ENCODE peak calls at places on chromosomes 16 and 17, in eight cellular contexts. H is IMR-90, V is HCT116, K is sigmoid colon, G is lower leg skin, F is GM12878, A is heart left ventricle, N is spleen. T is an unnamed sample.

GRCh38 chr17:75524971-75525805 is at the start of gene LLGL2:
- DNase-seq in H (peak), V (peak), K (peak), G (peak), F (no peak), A (peak), N (peak), T (peak)

GRCh38 chr17:43468746-43469544 is 14.8 kb upstream of the DHX8 start:
- DNase-seq in H (peak), V (peak), K (no peak), G (peak), F (no peak), A (no peak), N (no peak), T (no peak)

GRCh38 chr16:72848045-72848410 is 199.9 kb downstream of the ZFHX3 start:
- DNase-seq in H (no peak), V (no peak), K (no peak), G (no peak), F (no peak), A (no peak), N (no peak), T (no peak)

GRCh38 chr17:28846231-28846630 is 3.6 kb upstream of the FAM222B start:
- DNase-seq in H (no peak), V (no peak), K (no peak), G (no peak), F (no peak), A (no peak), N (peak), T (no peak)

GRCh38 chr16:57394444-57394843 is 10.1 kb upstream of the CCL17 start:
- DNase-seq in H (no peak), V (no peak), K (no peak), G (peak), F (no peak), A (peak), N (no peak), T (peak)

GRCh38 chr16:65429504-65430149 is 307.8 kb upstream of the CDH11 start:
- DNase-seq in H (no peak), V (no peak), K (no peak), G (no peak), F (no peak), A (no peak), N (no peak), T (no peak)

GRCh38 chr16:80437707-80438106 is 103.1 kb upstream of the DYNLRB2 start:
- DNase-seq in H (no peak), V (no peak), K (no peak), G (no peak), F (no peak), A (no peak), N (no peak), T (no peak)

GRCh38 chr17:65797809-65798208 is 236.4 kb upstream of the AXIN2 start:
- DNase-seq in H (no peak), V (no peak), K (no peak), G (no peak), F (no peak), A (no peak), N (no peak), T (no peak)

GRCh38 chr16:50491516-50491915 is 56.7 kb upstream of the NKD1 start:
- DNase-seq in H (no peak), V (no peak), K (no peak), G (no peak), F (no peak), A (no peak), N (no peak), T (peak)

GRCh38 chr16:24906199-24906808 is 60.5 kb downstream of the SLC5A11 start:
- DNase-seq in H (peak), V (peak), K (no peak), G (no peak), F (no peak), A (no peak), N (peak), T (no peak)

GRCh38 chr17:64240741-64241347 is 22.2 kb downstream of the TEX2 start:
- DNase-seq in H (peak), V (no peak), K (peak), G (peak), F (no peak), A (peak), N (no peak), T (no peak)

GRCh38 chr17:50957600-50958575 is 91.7 kb upstream of the TOB1 start:
- DNase-seq in H (no peak), V (no peak), K (no peak), G (no peak), F (no peak), A (no peak), N (no peak), T (no peak)

GRCh38 chr17:50603340-50603739 is 31.3 kb upstream of the ABCC3 start:
- DNase-seq in H (no peak), V (no peak), K (no peak), G (no peak), F (no peak), A (no peak), N (no peak), T (no peak)

GRCh38 chr17:79888811-79889634 is 49.8 kb upstream of the CBX4 start:
- DNase-seq in H (no peak), V (no peak), K (no peak), G (no peak), F (no peak), A (no peak), N (peak), T (no peak)

GRCh38 chr17:2723997-2724782 is 12.6 kb upstream of the CLUH start:
- DNase-seq in H (no peak), V (no peak), K (no peak), G (no peak), F (no peak), A (peak), N (no peak), T (no peak)

GRCh38 chr17:44502598-44503079 is 567 bp downstream of the GPATCH8 start:
- DNase-seq in H (peak), V (no peak), K (no peak), G (no peak), F (no peak), A (peak), N (peak), T (peak)

GRCh38 chr16:76232704-76233103 is 44.5 kb upstream of the CNTNAP4 start:
- DNase-seq in H (no peak), V (no peak), K (no peak), G (no peak), F (no peak), A (no peak), N (no peak), T (no peak)

GRCh38 chr16:23284584-23284983 is 17.5 kb upstream of the SCNN1B start:
- DNase-seq in H (no peak), V (no peak), K (no peak), G (peak), F (no peak), A (no peak), N (no peak), T (no peak)

GRCh38 chr17:7497228-7497627 is 13.1 kb downstream of the POLR2A start:
- DNase-seq in H (no peak), V (no peak), K (no peak), G (no peak), F (no peak), A (peak), N (no peak), T (no peak)

GRCh38 chr16:85370881-85371651 is 242.1 kb upstream of the GSE1 start:
- DNase-seq in H (no peak), V (no peak), K (peak), G (peak), F (no peak), A (no peak), N (no peak), T (peak)

GRCh38 chr16:10385725-10386516 is at the start of gene ATF7IP2:
- DNase-seq in H (peak), V (peak), K (peak), G (peak), F (peak), A (peak), N (peak), T (peak)

GRCh38 chr17:17628388-17629008 is 37.0 kb upstream of the PEMT start:
- DNase-seq in H (no peak), V (no peak), K (no peak), G (no peak), F (peak), A (no peak), N (peak), T (peak)
- TF ChIP-seq POLR2A in H (no peak), V (no peak), K (no peak), G (no peak), F (peak), A (no peak), N (no peak), T (no peak)

GRCh38 chr16:12803203-12804093 is at the start of gene CPPED1:
- DNase-seq in H (peak), V (peak), K (peak), G (peak), F (peak), A (peak), N (peak), T (peak)
- TF ChIP-seq POLR2A in H (peak), V (peak), K (no peak), G (no peak), F (peak), A (no peak), N (no peak), T (no peak)

DNA sequence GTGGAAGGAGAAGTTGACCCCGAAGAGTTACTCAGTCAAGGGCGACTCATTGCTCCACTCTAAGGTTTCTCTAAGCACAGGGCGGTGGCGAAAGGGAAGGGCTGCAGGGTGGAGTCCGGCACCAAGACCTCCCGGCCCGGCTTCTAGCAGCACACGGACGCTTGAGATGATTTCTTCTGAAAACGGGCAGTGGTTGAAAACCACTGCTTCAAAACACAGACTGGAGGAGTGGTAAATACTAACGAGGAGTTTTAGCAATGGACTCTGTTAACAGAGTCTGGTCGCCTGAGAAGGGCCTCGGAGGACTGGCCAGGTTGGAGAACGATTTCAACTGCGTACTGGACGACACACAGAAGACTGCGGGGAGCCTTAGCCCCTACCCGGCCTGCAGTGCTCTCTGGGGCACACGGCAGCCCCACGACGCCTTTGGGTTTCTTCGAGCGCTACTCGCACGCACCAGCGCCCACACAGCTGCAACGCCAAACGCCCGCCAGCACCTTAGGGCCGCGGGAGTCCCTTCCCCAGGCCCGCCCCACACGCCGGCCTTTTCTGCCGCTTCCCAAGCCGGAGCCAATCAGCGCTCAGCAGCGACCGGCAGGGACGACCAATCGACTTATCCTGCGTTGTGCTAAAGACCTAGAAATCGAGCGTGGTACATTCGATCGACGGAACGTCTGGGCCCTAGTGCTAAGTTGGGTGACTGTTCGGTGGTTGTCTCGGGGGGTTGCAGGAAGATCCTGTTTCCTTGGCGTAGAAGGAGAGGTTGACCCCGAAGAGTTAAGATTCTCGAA is 14.4 kb upstream of the CA4 start:
- DNase-seq in H (peak), V (peak), K (peak), G (peak), F (peak), A (peak), N (peak), T (peak)
- TF ChIP-seq POLR2A in H (peak), V (peak), K (peak), G (no peak), F (peak), A (no peak), N (no peak), T (no peak)

GRCh38 chr17:39623356-39623950 is 3.3 kb upstream of the PPP1R1B start:
- DNase-seq in H (peak), V (no peak), K (peak), G (peak), F (no peak), A (peak), N (peak), T (peak)

GRCh38 chr17:39621523-39622379 is 5.0 kb upstream of the PPP1R1B start:
- DNase-seq in H (peak), V (no peak), K (peak), G (peak), F (peak), A (peak), N (peak), T (peak)

GRCh38 chr17:39624313-39624712 is 2.4 kb upstream of the PPP1R1B start:
- DNase-seq in H (no peak), V (no peak), K (no peak), G (no peak), F (no peak), A (no peak), N (no peak), T (no peak)

GRCh38 chr17:39619786-39620101 is 7.0 kb upstream of the PPP1R1B start:
- DNase-seq in H (no peak), V (no peak), K (no peak), G (no peak), F (no peak), A (no peak), N (no peak), T (no peak)

DNA sequence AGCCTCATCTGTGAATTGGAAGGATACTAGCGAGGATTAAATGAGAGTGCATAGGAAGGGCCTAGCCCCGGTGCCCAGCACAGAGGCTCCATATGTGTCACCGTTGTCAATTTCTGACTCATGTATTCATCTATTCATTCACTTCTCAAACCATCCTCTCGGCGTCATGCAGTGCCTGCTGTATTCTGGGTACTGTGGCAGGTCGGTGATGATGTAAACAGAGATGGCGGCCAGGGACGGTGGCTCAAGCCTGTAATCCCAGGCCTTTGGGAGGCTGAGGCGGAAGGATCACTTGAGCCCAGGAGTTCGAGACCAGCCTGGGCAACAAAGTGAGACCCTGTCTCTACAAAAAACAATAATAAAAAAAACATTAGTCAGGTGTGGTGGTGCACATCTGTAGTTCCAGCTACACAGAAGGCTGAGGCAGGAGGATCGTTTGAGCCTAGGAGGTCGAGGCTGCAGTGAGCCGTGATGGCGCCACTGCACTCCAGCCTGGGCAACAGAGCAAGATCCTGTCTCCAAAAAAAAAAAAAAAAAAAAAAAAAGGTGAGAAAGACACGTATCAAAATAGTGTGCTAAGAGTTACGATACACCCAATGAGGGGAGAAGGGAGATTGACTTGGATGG is 4.3 kb upstream of the PPP1R1B start:
- DNase-seq in H (no peak), V (no peak), K (no peak), G (no peak), F (no peak), A (no peak), N (no peak), T (no peak)
- TF ChIP-seq POLR2A in H (no peak), V (no peak), K (no peak), G (no peak), F (no peak), A (no peak), N (no peak), T (no peak)

GRCh38 chr16:9901-10665 is 43.3 kb downstream of the POLR3K start:
- DNase-seq in H (no peak), V (no peak), K (peak), G (no peak), F (no peak), A (no peak), N (no peak), T (peak)
- TF ChIP-seq POLR2A in H (no peak), V (no peak), K (no peak), G (no peak), F (no peak), A (no peak), N (no peak), T (no peak)

GRCh38 chr17:1636732-1637285 is 8.2 kb upstream of the SLC43A2 start:
- DNase-seq in H (no peak), V (no peak), K (no peak), G (no peak), F (no peak), A (no peak), N (no peak), T (no peak)
- TF ChIP-seq POLR2A in H (no peak), V (no peak), K (no peak), G (no peak), F (no peak), A (no peak), N (no peak), T (no peak)

T was measured in stomach.